ENCODE peak calls at places on chromosome 7, in four cellular contexts. One of them, this sample, is unnamed.

GRCh38 chr7:110590415-110590814 is 500.5 kb upstream of the LRRN3 start:
- DNase-seq in aorta: no peak
- DNase-seq in heart right ventricle: no peak
- DNase-seq in neural progenitor cell: peak; percentile 16
- DNase-seq in this sample: peak; percentile 83

GRCh38 chr7:22563621-22564241 is 63.7 kb upstream of the STEAP1B start:
- DNase-seq in aorta: no peak
- DNase-seq in heart right ventricle: no peak
- DNase-seq in neural progenitor cell: peak; percentile 36
- DNase-seq in this sample: no peak

GRCh38 chr7:87627634-87627994 is 584 bp upstream of the RUNDC3B start:
- DNase-seq in neural progenitor cell: no peak
- DNase-seq in heart right ventricle: peak; percentile 16
- DNase-seq in aorta: peak; percentile 47
- DNase-seq in this sample: peak; percentile 38

GRCh38 chr7:98254951-98255610 is 3.0 kb upstream of the TECPR1 start:
- DNase-seq in aorta: no peak
- DNase-seq in heart right ventricle: no peak
- DNase-seq in neural progenitor cell: no peak
- DNase-seq in this sample: no peak

GRCh38 chr7:103573479-103574058 is 127.6 kb upstream of the SLC26A5 start:
- DNase-seq in heart right ventricle: no peak
- DNase-seq in aorta: no peak
- DNase-seq in neural progenitor cell: peak; percentile 10
- DNase-seq in this sample: no peak

GRCh38 chr7:781228-781864 is 50.9 kb upstream of the SUN1 start:
- DNase-seq in heart right ventricle: no peak
- DNase-seq in aorta: no peak
- DNase-seq in neural progenitor cell: no peak
- DNase-seq in this sample: no peak

GRCh38 chr7:7883394-7883793 is 85.2 kb upstream of the GLCCI1 start:
- DNase-seq in neural progenitor cell: no peak
- DNase-seq in heart right ventricle: no peak
- DNase-seq in aorta: no peak
- DNase-seq in this sample: no peak

GRCh38 chr7:41695661-41696322 is 7.1 kb downstream of the INHBA start:
- DNase-seq in heart right ventricle: no peak
- DNase-seq in neural progenitor cell: no peak
- DNase-seq in aorta: no peak
- DNase-seq in this sample: no peak

GRCh38 chr7:47329320-47329926 is 252.5 kb downstream of the TNS3 start:
- DNase-seq in neural progenitor cell: no peak
- DNase-seq in aorta: no peak
- DNase-seq in heart right ventricle: peak; percentile 45
- DNase-seq in this sample: no peak

GRCh38 chr7:34373940-34374339 is 284.1 kb upstream of the NPSR1 start:
- DNase-seq in heart right ventricle: no peak
- DNase-seq in aorta: no peak
- DNase-seq in neural progenitor cell: no peak
- DNase-seq in this sample: no peak

GRCh38 chr7:70856889-70857511 is 274.9 kb upstream of the GALNT17 start:
- DNase-seq in heart right ventricle: peak; percentile 65
- DNase-seq in aorta: peak; percentile 57
- DNase-seq in neural progenitor cell: peak; percentile 87
- DNase-seq in this sample: peak; percentile 72

GRCh38 chr7:136074840-136075239 is 97.7 kb upstream of the MTPN start:
- DNase-seq in heart right ventricle: no peak
- DNase-seq in aorta: no peak
- DNase-seq in neural progenitor cell: no peak
- DNase-seq in this sample: no peak

GRCh38 chr7:139889186-139889871 is 60.3 kb downstream of the TBXAS1 start:
- DNase-seq in heart right ventricle: no peak
- DNase-seq in aorta: no peak
- DNase-seq in neural progenitor cell: no peak
- DNase-seq in this sample: peak; percentile 18

GRCh38 chr7:92973964-92974363 is 137.6 kb upstream of the CDK6 start:
- DNase-seq in aorta: no peak
- DNase-seq in neural progenitor cell: no peak
- DNase-seq in heart right ventricle: no peak
- DNase-seq in this sample: no peak

GRCh38 chr7:16078076-16078952 is 343.0 kb downstream of the CRPPA start:
- DNase-seq in neural progenitor cell: peak; percentile 64
- DNase-seq in aorta: no peak
- DNase-seq in heart right ventricle: no peak
- DNase-seq in this sample: peak; percentile 38

GRCh38 chr7:104007614-104008013 is 18.2 kb upstream of the RELN start:
- DNase-seq in aorta: no peak
- DNase-seq in neural progenitor cell: no peak
- DNase-seq in heart right ventricle: no peak
- DNase-seq in this sample: no peak

GRCh38 chr7:111827863-111828504 is 265.7 kb upstream of the IMMP2L start:
- DNase-seq in heart right ventricle: no peak
- DNase-seq in aorta: no peak
- DNase-seq in neural progenitor cell: no peak
- DNase-seq in this sample: no peak

GRCh38 chr7:34756025-34756437 is 98.0 kb downstream of the NPSR1 start:
- DNase-seq in neural progenitor cell: no peak
- DNase-seq in heart right ventricle: no peak
- DNase-seq in aorta: no peak
- DNase-seq in this sample: peak; percentile 73

GRCh38 chr7:100632951-100633717 is 8.2 kb downstream of the TFR2 start:
- DNase-seq in aorta: no peak
- DNase-seq in neural progenitor cell: peak; percentile 76
- DNase-seq in heart right ventricle: peak; percentile 41
- DNase-seq in this sample: peak; percentile 68

GRCh38 chr7:29454464-29454863 is 109.2 kb upstream of the PRR15 start:
- DNase-seq in aorta: no peak
- DNase-seq in heart right ventricle: no peak
- DNase-seq in neural progenitor cell: no peak
- DNase-seq in this sample: no peak

GRCh38 chr7:1372671-1373379 is 86.4 kb downstream of the MICALL2 start:
- DNase-seq in aorta: no peak
- DNase-seq in heart right ventricle: no peak
- DNase-seq in neural progenitor cell: no peak
- DNase-seq in this sample: no peak

GRCh38 chr7:21903074-21903786 is 42.5 kb downstream of the CDCA7L start:
- DNase-seq in heart right ventricle: no peak
- DNase-seq in aorta: no peak
- DNase-seq in neural progenitor cell: no peak
- DNase-seq in this sample: no peak

GRCh38 chr7:151795168-151795754 is 81.7 kb downstream of the PRKAG2 start:
- DNase-seq in aorta: peak; percentile 52
- DNase-seq in neural progenitor cell: no peak
- DNase-seq in heart right ventricle: no peak
- DNase-seq in this sample: no peak

GRCh38 chr7:12686234-12686893 is 1.1 kb upstream of the ARL4A start:
- DNase-seq in aorta: peak; percentile 96
- DNase-seq in heart right ventricle: peak; percentile 93
- DNase-seq in neural progenitor cell: peak; percentile 82
- DNase-seq in this sample: peak; percentile 94

GRCh38 chr7:28052933-28053332 is 127.7 kb downstream of the JAZF1 start:
- DNase-seq in neural progenitor cell: no peak
- DNase-seq in aorta: no peak
- DNase-seq in heart right ventricle: no peak
- DNase-seq in this sample: no peak

GRCh38 chr7:127874049-127874636 is 157.1 kb downstream of the LRRC4 start:
- DNase-seq in heart right ventricle: no peak
- DNase-seq in aorta: no peak
- DNase-seq in neural progenitor cell: no peak
- DNase-seq in this sample: no peak

GRCh38 chr7:20033621-20034200 is 183.5 kb downstream of the MACC1 start:
- DNase-seq in heart right ventricle: no peak
- DNase-seq in aorta: no peak
- DNase-seq in neural progenitor cell: no peak
- DNase-seq in this sample: no peak

GRCh38 chr7:11300231-11300630 is 326.6 kb downstream of the PHF14 start:
- DNase-seq in neural progenitor cell: no peak
- DNase-seq in aorta: no peak
- DNase-seq in heart right ventricle: no peak
- DNase-seq in this sample: no peak

GRCh38 chr7:31175672-31176071 is 123.6 kb downstream of the ADCYAP1R1 start:
- DNase-seq in aorta: no peak
- DNase-seq in heart right ventricle: no peak
- DNase-seq in neural progenitor cell: peak; percentile 11
- DNase-seq in this sample: no peak

DNA sequence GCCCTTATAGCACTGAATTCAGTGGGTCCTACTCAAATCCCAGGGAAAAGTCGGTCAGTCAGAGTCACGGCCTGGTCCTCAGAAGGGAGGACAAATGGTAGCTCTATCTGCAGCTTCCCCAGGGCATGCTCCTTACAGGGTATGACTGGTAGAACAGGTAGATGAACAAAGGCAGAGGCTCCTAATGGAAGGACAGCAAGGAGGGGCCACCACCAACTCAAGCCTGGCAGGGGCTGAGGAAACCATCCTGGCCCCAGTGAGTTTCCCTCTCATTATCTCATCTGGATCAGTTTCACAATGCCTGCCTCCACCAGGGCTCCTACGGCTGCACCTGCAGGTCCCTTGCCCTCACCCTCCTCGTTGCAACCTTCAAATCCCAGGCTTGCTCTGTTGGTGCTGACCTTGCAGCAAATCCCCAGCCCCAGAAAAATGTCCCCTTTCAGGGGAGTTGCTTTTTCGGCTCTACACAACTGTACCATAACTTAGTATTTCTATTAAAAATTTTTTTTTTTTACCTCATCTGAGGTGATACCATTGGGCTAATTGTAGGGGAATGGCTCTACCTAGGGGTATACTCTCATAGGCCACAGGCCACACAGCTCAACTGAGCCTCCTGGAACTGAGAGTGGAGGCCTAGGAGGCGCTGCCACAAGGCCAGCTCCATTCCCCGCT is 2.4 kb upstream of the MYO1G start:
- DNase-seq in heart right ventricle: no peak
- DNase-seq in neural progenitor cell: no peak
- DNase-seq in aorta: peak; percentile 41
- DNase-seq in this sample: no peak
- H3K4me3 ChIP-seq in heart right ventricle: no peak overlapping the region
- H3K4me3 ChIP-seq in neural progenitor cell: no peak overlapping the region
- H3K4me3 ChIP-seq in aorta: no peak overlapping the region
- H3K4me3 ChIP-seq in this sample: no peak overlapping the region

GRCh38 chr7:158680754-158681153 is 23.9 kb downstream of the NCAPG2 start:
- DNase-seq in heart right ventricle: no peak
- DNase-seq in neural progenitor cell: no peak
- DNase-seq in aorta: no peak
- DNase-seq in this sample: no peak
- H3K4me3 ChIP-seq in heart right ventricle: no peak overlapping the region
- H3K4me3 ChIP-seq in neural progenitor cell: no peak overlapping the region
- H3K4me3 ChIP-seq in aorta: no peak overlapping the region
- H3K4me3 ChIP-seq in this sample: no peak overlapping the region

DNA sequence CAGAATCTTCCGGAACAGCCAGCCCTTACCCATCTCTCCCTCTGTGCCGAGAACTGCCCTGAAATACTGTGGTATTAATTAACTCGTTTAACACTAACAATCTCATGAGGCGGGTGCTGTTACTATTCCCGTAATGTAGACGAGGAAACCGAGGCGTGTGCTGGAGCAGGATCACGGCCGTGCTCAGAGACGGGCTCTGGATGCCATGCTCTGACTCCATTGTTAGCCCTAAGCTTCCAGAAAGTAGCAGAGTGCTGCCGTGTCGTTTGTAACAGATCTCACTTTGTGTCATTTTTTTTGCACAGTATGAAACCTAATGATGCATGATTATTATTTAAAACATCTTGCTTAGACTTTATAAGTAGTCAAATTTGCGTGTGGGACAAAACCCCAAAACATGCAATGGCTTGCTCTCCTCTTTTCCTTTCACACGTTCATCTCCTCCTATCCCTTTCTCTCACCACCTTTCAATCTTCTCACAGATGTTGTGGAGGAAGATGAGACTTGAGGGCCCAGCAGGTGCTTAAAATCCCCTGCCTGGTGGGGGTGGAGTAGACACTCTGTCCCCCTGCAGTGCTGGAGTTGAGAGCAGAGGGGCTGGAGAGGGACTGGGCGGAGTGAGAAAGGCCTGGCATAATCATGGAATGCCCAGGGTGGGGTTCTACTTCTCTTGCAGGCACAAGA is 479 bp upstream of the ACTR3C start:
- DNase-seq in neural progenitor cell: no peak
- DNase-seq in aorta: no peak
- DNase-seq in heart right ventricle: no peak
- DNase-seq in this sample: no peak
- H3K4me3 ChIP-seq in neural progenitor cell: peak overlapping the region; percentile 38
- H3K4me3 ChIP-seq in aorta: peak overlapping the region; percentile 51
- H3K4me3 ChIP-seq in heart right ventricle: peak overlapping the region; percentile 81
- H3K4me3 ChIP-seq in this sample: peak overlapping the region; percentile 87

GRCh38 chr7:36391436-36392198 is 2.0 kb downstream of the ANLN start:
- DNase-seq in neural progenitor cell: no peak
- DNase-seq in aorta: no peak
- DNase-seq in heart right ventricle: no peak
- DNase-seq in this sample: no peak
- H3K4me3 ChIP-seq in neural progenitor cell: peak overlapping the region; percentile 83
- H3K4me3 ChIP-seq in aorta: no peak overlapping the region
- H3K4me3 ChIP-seq in heart right ventricle: no peak overlapping the region
- H3K4me3 ChIP-seq in this sample: peak overlapping the region; percentile 85

GRCh38 chr7:138668197-138668596 is 33.0 kb downstream of the SVOPL start:
- DNase-seq in heart right ventricle: no peak
- DNase-seq in aorta: no peak
- DNase-seq in neural progenitor cell: no peak
- DNase-seq in this sample: no peak
- H3K4me3 ChIP-seq in heart right ventricle: no peak overlapping the region
- H3K4me3 ChIP-seq in aorta: no peak overlapping the region
- H3K4me3 ChIP-seq in neural progenitor cell: no peak overlapping the region
- H3K4me3 ChIP-seq in this sample: no peak overlapping the region

DNA sequence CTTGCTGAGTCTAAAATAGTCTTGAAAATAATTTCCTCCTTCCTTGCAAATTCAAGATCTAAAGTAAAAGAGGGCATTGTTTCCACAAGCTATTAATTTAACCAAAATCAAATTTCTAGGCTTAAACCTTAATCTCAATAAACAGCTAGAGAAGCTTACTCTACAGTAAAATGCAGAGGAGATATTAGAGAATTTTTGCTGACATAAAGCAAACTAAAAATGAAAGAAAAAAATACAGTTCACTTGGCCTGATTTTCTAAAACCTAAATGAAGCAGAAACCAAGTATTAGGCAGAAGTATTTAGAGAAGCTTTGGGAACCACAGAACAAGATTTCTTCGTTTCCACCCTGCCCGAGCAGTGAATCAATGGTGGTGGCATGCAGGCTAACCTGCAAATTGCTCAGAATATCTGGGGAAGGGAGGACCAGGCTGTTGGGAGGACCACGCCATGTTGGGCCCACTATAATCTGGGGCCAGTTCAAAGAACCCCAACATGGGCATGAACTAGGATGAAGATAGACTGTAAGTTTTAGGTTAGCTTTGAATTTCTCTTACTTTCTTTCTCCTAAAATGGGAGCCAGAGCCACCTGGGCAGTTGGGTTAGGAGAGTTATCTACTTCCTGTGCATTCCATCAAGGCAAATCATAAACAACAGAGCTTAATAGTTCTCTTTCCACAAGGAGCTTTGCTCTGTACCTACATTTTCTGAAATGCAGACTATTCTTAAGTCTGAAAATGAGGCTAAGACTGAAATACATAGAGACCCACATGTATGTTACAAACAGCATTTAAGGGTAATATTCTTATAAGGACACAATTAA is 4.1 kb downstream of the LAMB1 start:
- DNase-seq in neural progenitor cell: no peak
- DNase-seq in aorta: no peak
- DNase-seq in heart right ventricle: no peak
- DNase-seq in this sample: no peak
- H3K4me3 ChIP-seq in neural progenitor cell: no peak overlapping the region
- H3K4me3 ChIP-seq in aorta: no peak overlapping the region
- H3K4me3 ChIP-seq in heart right ventricle: peak overlapping the region; percentile 86
- H3K4me3 ChIP-seq in this sample: no peak overlapping the region